ENCODE peak calls at places on chromosomes 4 and X, in seven cellular contexts. T, U, H, J, F, R and M are unnamed samples.

GRCh38 chrX:154411981-154412340 is 622 bp downstream of the TAFAZZIN start:
- DNase-seq in T (no peak), U (no peak), H (peak), F (peak), J (peak), R (peak), M (peak)

GRCh38 chrX:149898554-149898953 is 17.6 kb downstream of the MAGEA8 start:
- DNase-seq in F (no peak), T (no peak), R (no peak), U (no peak), H (no peak), J (no peak), M (no peak)

GRCh38 chrX:1449581-1450149 is 3.0 kb downstream of the ASMTL start:
- DNase-seq in J (no peak), R (peak), F (no peak), T (no peak), U (no peak), H (no peak), M (no peak)

GRCh38 chr4:121156822-121157769 is 7.0 kb downstream of the TNIP3 start:
- DNase-seq in H (peak), F (peak), T (peak), J (peak), U (no peak), R (peak), M (no peak)

GRCh38 chr4:1534876-1535526 is 128.8 kb upstream of the NKX1-1 start:
- DNase-seq in J (no peak), H (no peak), F (no peak), T (no peak), U (no peak), R (no peak), M (no peak)

GRCh38 chr4:124343711-124344110 is 368.8 kb downstream of the ANKRD50 start:
- DNase-seq in T (no peak), U (no peak), J (no peak), F (no peak), R (no peak), H (no peak), M (no peak)

GRCh38 chr4:6389426-6389825 is 83.0 kb downstream of the PPP2R2C start:
- DNase-seq in R (no peak), U (no peak), H (no peak), F (no peak), T (no peak), J (no peak), M (no peak)

GRCh38 chr4:57270350-57270749 is 160.2 kb upstream of the IGFBP7 start:
- DNase-seq in R (no peak), F (no peak), J (no peak), U (no peak), H (no peak), T (no peak), M (no peak)

GRCh38 chrX:20118065-20118824 is 1.5 kb upstream of the MAP7D2 start:
- DNase-seq in F (no peak), R (no peak), T (no peak), J (no peak), U (no peak), H (no peak), M (no peak)

GRCh38 chrX:132180929-132181328 is 38.3 kb downstream of the RAP2C start:
- DNase-seq in J (no peak), H (no peak), F (no peak), U (no peak), T (no peak), R (no peak), M (no peak)

GRCh38 chr4:138834029-138834428 is 181.6 kb upstream of the NOCT start:
- DNase-seq in U (no peak), J (no peak), R (no peak), T (no peak), F (no peak), H (no peak), M (no peak)

GRCh38 chr4:147822128-147822527 is 90.2 kb downstream of the ARHGAP10 start:
- DNase-seq in T (no peak), U (no peak), R (no peak), H (no peak), J (no peak), F (no peak), M (no peak)

GRCh38 chr4:11488657-11489448 is 60.2 kb upstream of the HS3ST1 start:
- DNase-seq in T (no peak), R (no peak), H (no peak), F (no peak), U (no peak), J (peak), M (peak)

GRCh38 chr4:76570141-76570989 is 135.3 kb downstream of the SHROOM3 start:
- DNase-seq in T (no peak), U (no peak), H (no peak), R (no peak), J (no peak), F (peak), M (peak)

GRCh38 chr4:128635141-128635911 is 174.2 kb upstream of the JADE1 start:
- DNase-seq in J (no peak), T (no peak), H (no peak), F (peak), R (no peak), U (no peak), M (no peak)

GRCh38 chr4:61511716-61512488 is 311.8 kb downstream of the ADGRL3 start:
- DNase-seq in F (peak), J (no peak), H (no peak), R (no peak), T (no peak), U (no peak), M (peak)

GRCh38 chrX:1172496-1172895 is 40.0 kb downstream of the CRLF2 start:
- DNase-seq in H (no peak), U (no peak), F (no peak), R (no peak), J (no peak), T (no peak), M (no peak)

GRCh38 chr4:31461425-31461824 is 741.3 kb downstream of the PCDH7 start:
- DNase-seq in J (no peak), R (no peak), U (no peak), F (peak), H (no peak), T (no peak), M (peak)

GRCh38 chr4:142405021-142405991 is 440.8 kb downstream of the INPP4B start:
- DNase-seq in F (peak), R (peak), J (no peak), T (peak), H (peak), U (peak), M (peak)

GRCh38 chrX:16039363-16039762 is 84.0 kb upstream of the GRPR start:
- DNase-seq in T (no peak), U (no peak), J (no peak), R (no peak), H (no peak), F (no peak), M (no peak)

GRCh38 chrX:148416931-148417330 is 83.5 kb upstream of the AFF2 start:
- DNase-seq in T (no peak), H (no peak), F (peak), R (no peak), U (no peak), J (no peak), M (peak)

GRCh38 chrX:107970073-107970472 is 12.1 kb downstream of the TEX13B start:
- DNase-seq in F (no peak), U (no peak), J (peak), R (no peak), T (no peak), H (no peak), M (no peak)

GRCh38 chr4:176753049-176753448 is 39.7 kb downstream of the VEGFC start:
- DNase-seq in H (no peak), R (peak), U (no peak), T (no peak), J (no peak), F (peak), M (peak)

GRCh38 chrX:133511041-133511440 is 95.8 kb upstream of the GPC4 start:
- DNase-seq in F (no peak), U (no peak), J (no peak), H (no peak), T (no peak), R (no peak), M (no peak)

GRCh38 chr4:48943387-48943786 is 36.8 kb upstream of the OCIAD2 start:
- DNase-seq in T (no peak), H (no peak), U (no peak), J (peak), F (peak), R (peak), M (peak)

GRCh38 chrX:16125520-16126149 is 2.3 kb downstream of the GRPR start:
- DNase-seq in J (no peak), F (no peak), U (no peak), H (no peak), T (no peak), R (no peak), M (no peak)